ENCODE peak calls at places on chromosomes 6 and 20, in seven cellular contexts. A is left cardiac atrium, L is glutamatergic neuron, F is SW480, P is heart left ventricle, D is fibroblast of gingiva, E is hepatocyte. U is an unnamed sample.

GRCh38 chr6:158677906-158678305 is 28.1 kb downstream of the SYTL3 start:
- DNase-seq in E (no peak), L (no peak), A (no peak), F (no peak), P (no peak), D (no peak), U (no peak)

GRCh38 chr6:92216717-92217116 is 1202.6 kb downstream of the EPHA7 start:
- DNase-seq in P (no peak), L (no peak), E (no peak), F (no peak), A (no peak), D (no peak), U (no peak)

GRCh38 chr20:7650081-7650480 is 290.2 kb downstream of the HAO1 start:
- DNase-seq in F (no peak), D (no peak), E (no peak), P (no peak), L (no peak), A (no peak), U (no peak)

GRCh38 chr20:63951398-63952209 is 4.6 kb downstream of the UCKL1 start:
- DNase-seq in E (no peak), D (no peak), A (no peak), F (no peak), L (no peak), P (peak), U (no peak)

GRCh38 chr6:41538556-41539182 is 7.5 kb upstream of the FOXP4 start:
- DNase-seq in P (no peak), D (peak), A (no peak), F (no peak), E (no peak), L (no peak), U (no peak)

GRCh38 chr6:16697437-16698162 is 63.7 kb downstream of the ATXN1 start:
- DNase-seq in F (no peak), L (no peak), D (no peak), E (no peak), A (no peak), P (no peak), U (no peak)

GRCh38 chr20:22106308-22106938 is 401.0 kb downstream of the PAX1 start:
- DNase-seq in F (peak), E (peak), A (no peak), D (peak), L (no peak), P (no peak), U (peak)

GRCh38 chr20:50799176-50799889 is 4.5 kb downstream of the BCAS4 start:
- DNase-seq in P (no peak), A (no peak), L (no peak), E (no peak), D (no peak), F (no peak), U (no peak)

GRCh38 chr6:159874475-159874874 is 16.3 kb upstream of the MAS1 start:
- DNase-seq in A (peak), P (peak), E (no peak), D (no peak), F (no peak), L (no peak), U (no peak)